ENCODE peak calls at places on chromosomes 7 and 10, in seven cellular contexts. H is SJSA1, J is stomach, X is lower lobe of right lung, C is anterior cingulate cortex, W is GM06990, Q is neural crest cell. P is an unnamed sample.
A peak's percentile ranks its signal among the peaks of the same experiment; 100 is the strongest.

GRCh38 chr7:158272091-158272490 is 315.5 kb downstream of the PTPRN2 start:
- DNase-seq in H (no peak), J (no peak), X (no peak), C (no peak), W (no peak), Q (no peak), P (no peak)

GRCh38 chr7:143900230-143900766 is 1.7 kb downstream of the TCAF1 start:
- DNase-seq in H (no peak), J (no peak), X (no peak), C (no peak), W (no peak), Q (no peak), P (no peak)

GRCh38 chr10:90871279-90871760 is 454 bp upstream of the RPP30 start:
- DNase-seq in H (peak; percentile 76), J (no peak), X (no peak), C (peak; percentile 4), W (peak; percentile 23), Q (peak; percentile 54), P (peak; percentile 32)

GRCh38 chr10:7388602-7389001 is 22.2 kb downstream of the SFMBT2 start:
- DNase-seq in H (no peak), J (no peak), X (no peak), C (no peak), W (no peak), Q (no peak), P (no peak)

GRCh38 chr10:104052351-104052885 is 33.3 kb downstream of the COL17A1 start:
- DNase-seq in H (no peak), J (peak; percentile 46), X (no peak), C (no peak), W (no peak), Q (no peak), P (no peak)

GRCh38 chr10:60869916-60870728 is 73.9 kb downstream of the RHOBTB1 start:
- DNase-seq in H (no peak), J (no peak), X (no peak), C (no peak), W (no peak), Q (no peak), P (no peak)

GRCh38 chr7:50304911-50305621 is 550 bp downstream of the IKZF1 start:
- DNase-seq in H (no peak), J (no peak), X (no peak), C (no peak), W (no peak), Q (no peak), P (peak; percentile 11)

GRCh38 chr7:120272896-120273475 is at the start of gene KCND2:
- DNase-seq in H (peak; percentile 2), J (no peak), X (no peak), C (peak; percentile 12), W (peak; percentile 50), Q (peak; percentile 16), P (peak; percentile 51)

GRCh38 chr7:139043823-139044812 is 8.3 kb upstream of the ZC3HAV1L start:
- DNase-seq in H (peak; percentile 6), J (peak; percentile 55), X (peak; percentile 53), C (no peak), W (peak; percentile 20), Q (no peak), P (peak; percentile 33)

GRCh38 chr10:97759157-97759980 is 12.4 kb downstream of the SFRP5 start:
- DNase-seq in H (peak; percentile 47), J (peak; percentile 67), X (peak; percentile 76), C (peak; percentile 31), W (no peak), Q (peak; percentile 82), P (no peak)

GRCh38 chr7:132244917-132245480 is 331.3 kb downstream of the PLXNA4 start:
- DNase-seq in H (no peak), J (no peak), X (no peak), C (no peak), W (no peak), Q (no peak), P (no peak)

GRCh38 chr10:5812283-5813090 is 747 bp downstream of the GDI2 start:
- DNase-seq in H (no peak), J (peak; percentile 58), X (peak; percentile 72), C (peak; percentile 14), W (peak; percentile 73), Q (peak; percentile 30), P (peak; percentile 50)

GRCh38 chr7:95861041-95861440 is 88.7 kb downstream of the DYNC1I1 start:
- DNase-seq in H (peak; percentile 53), J (no peak), X (no peak), C (no peak), W (no peak), Q (no peak), P (no peak)

GRCh38 chr7:125857606-125858005 is 928.0 kb upstream of the POT1 start:
- DNase-seq in H (no peak), J (no peak), X (no peak), C (no peak), W (no peak), Q (no peak), P (no peak)

GRCh38 chr7:127437241-127437640 is 44.7 kb upstream of the ZNF800 start:
- DNase-seq in H (no peak), J (no peak), X (no peak), C (no peak), W (no peak), Q (no peak), P (no peak)

GRCh38 chr10:101828734-101829551 is 10.7 kb upstream of the OGA start:
- DNase-seq in H (no peak), J (no peak), X (peak; percentile 53), C (no peak), W (no peak), Q (no peak), P (no peak)

GRCh38 chr7:977326-978048 is 2.1 kb upstream of the COX19 start:
- DNase-seq in H (no peak), J (peak; percentile 53), X (no peak), C (peak; percentile 72), W (no peak), Q (no peak), P (peak; percentile 88)

GRCh38 chr7:106187613-106188350 is 75.7 kb upstream of the SYPL1 start:
- DNase-seq in H (no peak), J (no peak), X (no peak), C (no peak), W (no peak), Q (no peak), P (no peak)

GRCh38 chr10:132133449-132134291 is 53.1 kb upstream of the DPYSL4 start:
- DNase-seq in H (no peak), J (no peak), X (peak; percentile 41), C (no peak), W (no peak), Q (no peak), P (no peak)

GRCh38 chr7:30740417-30741181 is 11.3 kb upstream of the INMT start:
- DNase-seq in H (peak; percentile 55), J (peak; percentile 82), X (peak; percentile 77), C (peak; percentile 7), W (peak; percentile 38), Q (peak; percentile 82), P (peak; percentile 58)

GRCh38 chr10:119396008-119396708 is 146.4 kb downstream of the RGS10 start:
- DNase-seq in H (no peak), J (no peak), X (no peak), C (no peak), W (no peak), Q (no peak), P (no peak)

GRCh38 chr10:120108941-120109340 is 216.4 kb downstream of the SEC23IP start:
- DNase-seq in H (no peak), J (no peak), X (no peak), C (no peak), W (no peak), Q (no peak), P (no peak)

GRCh38 chr10:33600381-33600780 is 265.9 kb upstream of the NRP1 start:
- DNase-seq in H (peak; percentile 15), J (no peak), X (no peak), C (no peak), W (no peak), Q (no peak), P (no peak)

GRCh38 chr10:49312291-49312869 is 13.4 kb downstream of the C10orf71 start:
- DNase-seq in H (no peak), J (no peak), X (no peak), C (no peak), W (no peak), Q (no peak), P (no peak)